ENCODE peak calls at places on chromosomes 2 and 18, in six cellular contexts. R is endodermal cell; C is neural progenitor cell; J is GM23248; F is CD8-positive, alpha-beta memory T cell; V is colonic mucosa. N is an unnamed sample.

GRCh38 chr2:133733856-133734255 is 165.6 kb upstream of the NCKAP5 start:
- DNase-seq in J (peak), F (no peak), R (no peak), V (no peak), C (no peak), N (peak)

GRCh38 chr2:232385660-232386489 is 7.3 kb downstream of the ALPP start:
- DNase-seq in C (peak), F (no peak), R (no peak), J (peak), V (no peak), N (peak)

GRCh38 chr2:131026914-131027313 is 66.3 kb downstream of the FAM168B start:
- DNase-seq in V (no peak), F (no peak), C (no peak), J (no peak), R (no peak), N (no peak)

GRCh38 chr2:234564719-234565118 is 67.8 kb upstream of the ARL4C start:
- DNase-seq in F (no peak), J (peak), R (no peak), V (no peak), C (no peak), N (no peak)

GRCh38 chr2:240989451-240990265 is 8.8 kb upstream of the SNED1 start:
- DNase-seq in R (peak), F (peak), J (peak), C (peak), V (no peak), N (peak)

GRCh38 chr2:6957910-6958615 is 40.9 kb downstream of the RNF144A start:
- DNase-seq in F (no peak), V (no peak), J (peak), C (no peak), R (no peak), N (no peak)

GRCh38 chr2:232994446-232994845 is 18.6 kb downstream of the NGEF start:
- DNase-seq in C (no peak), J (no peak), R (peak), V (no peak), F (no peak), N (no peak)

GRCh38 chr2:226649871-226650660 is 149.6 kb downstream of the IRS1 start:
- DNase-seq in R (peak), J (peak), V (peak), F (peak), C (peak), N (peak)

GRCh38 chr18:32730620-32731021 is 42.2 kb downstream of the KLHL14 start:
- DNase-seq in F (no peak), V (no peak), J (peak), R (no peak), C (no peak), N (peak)

GRCh38 chr2:46302005-46302696 is 4.9 kb downstream of the EPAS1 start:
- DNase-seq in R (no peak), J (no peak), V (no peak), C (no peak), F (no peak), N (no peak)

GRCh38 chr2:16665746-16666452 is at the start of gene CYRIA:
- DNase-seq in C (peak), R (peak), F (peak), V (peak), J (peak), N (peak)

GRCh38 chr2:196233033-196233807 is 61.8 kb upstream of the STK17B start:
- DNase-seq in V (peak), F (no peak), R (no peak), J (peak), C (no peak), N (peak)

GRCh38 chr2:197873293-197873701 is 68.9 kb downstream of the PLCL1 start:
- DNase-seq in J (peak), F (no peak), R (peak), C (peak), V (no peak), N (peak)

GRCh38 chr2:1369905-1370304 is 43.4 kb upstream of the TPO start:
- DNase-seq in R (no peak), V (no peak), F (no peak), C (no peak), J (no peak), N (no peak)

GRCh38 chr2:88753833-88754584 is 62.5 kb downstream of the RPIA start:
- DNase-seq in C (no peak), J (no peak), F (no peak), V (no peak), R (no peak), N (no peak)

GRCh38 chr2:263774-264492 is at the start of gene SH3YL1:
- DNase-seq in V (peak), C (peak), J (peak), F (peak), R (peak), N (no peak)

GRCh38 chr18:64137914-64138313 is 11.0 kb downstream of the LINC00305 start:
- DNase-seq in J (no peak), V (no peak), C (no peak), F (no peak), R (no peak), N (no peak)

GRCh38 chr18:9949315-9949714 is 35.5 kb downstream of the VAPA start:
- DNase-seq in V (no peak), C (no peak), F (no peak), R (no peak), J (no peak), N (no peak)
- H3K27ac ChIP-seq in V (no peak), C (no peak), F (no peak), R (no peak), J (no peak), N (no peak)

DNA sequence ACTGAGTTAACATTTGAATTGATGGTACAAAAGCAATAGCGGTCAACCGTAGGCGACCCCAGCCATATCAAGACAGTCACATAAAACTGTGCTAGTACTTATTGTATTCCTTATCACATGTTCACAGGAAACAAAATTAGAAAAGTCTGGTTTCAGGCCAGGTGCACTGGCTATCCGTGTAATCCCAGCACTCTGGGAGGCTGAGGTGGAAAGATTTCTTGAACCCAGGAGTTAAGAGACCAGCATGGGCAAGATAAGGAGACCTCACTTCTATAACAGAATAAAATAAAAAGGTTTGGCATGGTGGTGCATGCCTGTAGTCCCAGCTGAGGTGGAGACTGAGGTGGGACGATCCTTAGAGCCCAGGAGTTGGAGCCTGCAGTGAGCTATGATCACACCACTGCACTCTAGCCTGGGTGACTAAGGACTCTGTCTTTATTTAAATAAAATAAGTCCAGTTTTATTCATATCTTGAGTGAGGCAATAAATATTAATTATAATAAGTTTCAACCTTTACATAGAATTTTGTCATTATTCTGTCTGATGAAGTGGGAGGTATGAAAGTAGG is 84.1 kb upstream of the RGPD4 start:
- DNase-seq in V (no peak), F (no peak), R (no peak), C (no peak), J (no peak), N (no peak)
- H3K27ac ChIP-seq in V (no peak), F (no peak), R (no peak), C (no peak), J (no peak), N (no peak)

GRCh38 chr2:102256874-102257462 is 54.4 kb upstream of the IL1RL1 start:
- DNase-seq in J (no peak), C (no peak), R (no peak), F (no peak), V (no peak), N (no peak)
- H3K27ac ChIP-seq in J (no peak), C (no peak), R (no peak), F (no peak), V (no peak), N (no peak)

DNA sequence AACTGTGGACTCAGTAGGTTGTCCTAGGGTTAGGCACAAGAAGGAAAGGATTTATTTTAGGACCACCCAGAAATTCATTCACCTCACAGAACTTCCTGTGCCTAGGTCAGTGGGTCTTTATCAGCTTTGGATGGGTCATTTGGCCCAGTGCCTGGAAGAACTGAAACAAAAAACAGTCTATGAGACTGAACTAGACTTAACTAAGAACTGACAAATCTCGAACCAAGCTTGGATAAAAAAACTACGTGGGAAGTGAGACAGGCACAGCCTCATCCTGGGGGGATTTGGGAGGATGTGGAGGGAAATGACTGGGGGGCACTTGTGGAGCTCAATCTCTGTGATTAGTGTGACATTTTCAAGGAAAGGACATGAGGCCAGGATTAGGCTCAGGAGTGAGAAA is 2.3 kb upstream of the OST4 start:
- DNase-seq in J (no peak), R (no peak), V (no peak), C (no peak), F (no peak), N (no peak)
- H3K27ac ChIP-seq in J (no peak), R (no peak), V (peak), C (no peak), F (peak), N (no peak)

DNA sequence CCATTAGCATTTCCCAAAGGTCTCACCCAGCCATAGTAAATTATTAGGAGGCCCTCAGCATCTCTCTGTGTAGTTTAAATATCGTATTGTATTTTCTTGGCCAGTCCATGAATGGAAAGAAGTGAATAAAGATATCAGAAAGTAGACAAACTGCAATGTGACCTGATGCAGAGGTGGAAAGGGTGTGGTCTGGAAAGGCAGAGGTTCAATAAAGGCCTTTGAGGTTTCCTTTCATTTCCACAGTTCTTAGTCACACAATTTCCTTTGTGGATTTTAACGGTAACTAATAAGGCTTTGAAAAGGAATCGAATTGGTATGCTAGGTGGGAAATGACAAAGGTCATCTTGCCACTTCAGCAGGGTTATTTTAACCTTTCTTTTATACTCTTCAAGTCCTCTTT is 20.1 kb upstream of the WIPF1 start:
- DNase-seq in V (no peak), C (no peak), R (no peak), J (no peak), F (no peak), N (no peak)
- H3K27ac ChIP-seq in V (no peak), C (no peak), R (no peak), J (peak), F (no peak), N (no peak)